ENCODE peak calls at places on chromosomes 6 and 20, in seven cellular contexts. N is astrocyte of the spinal cord, U is AG10803, Y is fibroblast of mammary gland, A is GM23338, W is sigmoid colon, E is right lobe of liver. X is an unnamed sample.

GRCh38 chr20:4225778-4226177 is 210.4 kb upstream of the RNF24 start:
- DNase-seq in E (no peak), A (no peak), N (peak), W (no peak), U (peak), Y (peak), X (peak)

GRCh38 chr20:61251529-61252393 is at the start of gene CDH4:
- DNase-seq in A (peak), Y (no peak), E (no peak), U (no peak), N (no peak), W (no peak), X (no peak)

GRCh38 chr6:736657-737446 is 43.9 kb upstream of the EXOC2 start:
- DNase-seq in A (no peak), N (no peak), W (no peak), Y (no peak), U (no peak), E (no peak), X (no peak)

GRCh38 chr6:27889275-27889627 is 22.9 kb downstream of the OR2B2 start:
- DNase-seq in N (no peak), A (no peak), E (no peak), U (no peak), Y (peak), W (no peak), X (peak)

GRCh38 chr6:152270301-152270925 is 366.7 kb downstream of the SYNE1 start:
- DNase-seq in N (peak), U (peak), A (no peak), W (no peak), Y (peak), E (no peak), X (peak)

GRCh38 chr6:113464536-113464935 is 392.6 kb upstream of the MARCKS start:
- DNase-seq in N (no peak), E (no peak), U (no peak), A (no peak), W (no peak), Y (no peak), X (no peak)

GRCh38 chr6:83221886-83222479 is 28.8 kb downstream of the RWDD2A start:
- DNase-seq in E (no peak), N (peak), W (no peak), U (peak), A (peak), Y (peak), X (peak)

GRCh38 chr6:12233693-12234551 is 56.2 kb upstream of the EDN1 start:
- DNase-seq in U (peak), N (peak), Y (peak), W (no peak), E (no peak), A (peak), X (peak)

GRCh38 chr6:24851086-24851485 is 52.4 kb upstream of the ARMH2 start:
- DNase-seq in E (no peak), W (no peak), Y (no peak), N (no peak), U (no peak), A (no peak), X (no peak)

GRCh38 chr6:136723780-136724179 is 68.5 kb downstream of the MAP3K5 start:
- DNase-seq in U (no peak), W (no peak), E (no peak), A (no peak), Y (no peak), N (no peak), X (no peak)

GRCh38 chr20:5829241-5829809 is 79.1 kb downstream of the SHLD1 start:
- DNase-seq in N (no peak), U (no peak), E (no peak), A (no peak), W (no peak), Y (no peak), X (no peak)

GRCh38 chr6:1390071-1390804 is 862 bp downstream of the FOXF2 start:
- DNase-seq in W (no peak), N (no peak), U (peak), E (no peak), A (peak), Y (peak), X (peak)

GRCh38 chr6:117072134-117072533 is 193.2 kb upstream of the VGLL2 start:
- DNase-seq in W (no peak), E (no peak), N (no peak), U (no peak), Y (peak), A (no peak), X (no peak)

GRCh38 chr20:36573103-36573797 is at the start of gene TGIF2:
- DNase-seq in N (peak), E (peak), U (peak), W (peak), Y (peak), A (peak), X (peak)

GRCh38 chr20:33909331-33909921 is 84.3 kb upstream of the RALY start:
- DNase-seq in Y (peak), W (no peak), E (no peak), N (peak), U (peak), A (no peak), X (peak)

GRCh38 chr20:62201173-62202082 is 18.6 kb downstream of the MTG2 start:
- DNase-seq in Y (no peak), U (no peak), N (no peak), W (no peak), E (peak), A (no peak), X (no peak)

GRCh38 chr6:20033697-20034407 is 178.4 kb downstream of the MBOAT1 start:
- DNase-seq in Y (no peak), U (no peak), A (no peak), E (no peak), N (no peak), W (no peak), X (no peak)

GRCh38 chr6:152595507-152595906 is 41.7 kb downstream of the SYNE1 start:
- DNase-seq in Y (peak), U (peak), N (no peak), E (no peak), W (no peak), A (peak), X (peak)

GRCh38 chr6:156848533-156848932 is 71.4 kb downstream of the ARID1B start:
- DNase-seq in N (peak), U (no peak), W (no peak), Y (peak), A (no peak), E (no peak), X (peak)

GRCh38 chr20:1171461-1172093 is 13.2 kb downstream of the TMEM74B start:
- DNase-seq in N (peak), U (peak), E (no peak), Y (peak), A (peak), W (no peak), X (peak)

GRCh38 chr6:70706491-70707123 is 38.9 kb downstream of the SMAP1 start:
- DNase-seq in E (no peak), Y (peak), A (peak), U (peak), N (peak), W (no peak), X (peak)

GRCh38 chr6:110430236-110430635 is 14.9 kb upstream of the DDO start:
- DNase-seq in W (no peak), N (no peak), A (peak), Y (no peak), U (no peak), E (no peak), X (no peak)

GRCh38 chr6:118012944-118013343 is 105.9 kb downstream of the SLC35F1 start:
- DNase-seq in N (no peak), U (no peak), W (peak), E (no peak), Y (no peak), A (no peak), X (no peak)

GRCh38 chr6:83884523-83884922 is 25.0 kb downstream of the CYB5R4 start:
- DNase-seq in W (no peak), E (no peak), U (peak), N (peak), A (peak), Y (peak), X (peak)

GRCh38 chr20:60395993-60396392 is 437.8 kb downstream of the CDH26 start:
- DNase-seq in Y (no peak), W (no peak), A (no peak), N (no peak), E (no peak), U (no peak), X (no peak)

GRCh38 chr6:52361347-52361944 is 505 bp upstream of the PAQR8 start:
- DNase-seq in Y (peak), N (peak), E (no peak), U (peak), A (peak), W (peak), X (no peak)

GRCh38 chr6:106444777-106445507 is 84.4 kb downstream of the CRYBG1 start:
- DNase-seq in N (peak), W (no peak), A (peak), U (peak), E (no peak), Y (peak), X (peak)

GRCh38 chr20:50595433-50595895 is 85.3 kb downstream of the PTPN1 start:
- DNase-seq in U (no peak), A (no peak), W (no peak), Y (no peak), N (no peak), E (no peak), X (no peak)

GRCh38 chr20:62737271-62737761 is 28.7 kb downstream of the NTSR1 start:
- DNase-seq in U (no peak), W (no peak), N (no peak), E (peak), A (no peak), Y (peak), X (no peak)

GRCh38 chr6:16717275-16717942 is 43.9 kb downstream of the ATXN1 start:
- DNase-seq in A (no peak), U (no peak), Y (no peak), W (no peak), E (no peak), N (no peak), X (no peak)

GRCh38 chr20:856361-856775 is 22.9 kb downstream of the FAM110A start:
- DNase-seq in E (no peak), Y (peak), U (peak), W (no peak), A (no peak), N (peak), X (peak)

GRCh38 chr6:28235912-28236452 is 10.9 kb downstream of the ZSCAN9 start:
- DNase-seq in U (no peak), A (no peak), N (no peak), W (no peak), Y (no peak), E (no peak), X (no peak)

GRCh38 chr6:169802790-169803189 is 51.4 kb downstream of the ERMARD start:
- DNase-seq in U (no peak), N (no peak), E (no peak), W (no peak), A (no peak), Y (no peak), X (no peak)

GRCh38 chr20:29297411-29298270 is 1959.8 kb upstream of the DEFB115 start:
- DNase-seq in A (no peak), U (no peak), N (no peak), Y (no peak), W (peak), E (no peak), X (no peak)

GRCh38 chr20:33702861-33703260 is 16.7 kb upstream of the E2F1 start:
- DNase-seq in A (no peak), W (peak), U (no peak), Y (no peak), E (peak), N (no peak), X (no peak)

GRCh38 chr20:32019156-32019510 is 8.9 kb downstream of the CCM2L start:
- DNase-seq in E (no peak), N (no peak), W (no peak), U (no peak), A (peak), Y (no peak), X (no peak)

GRCh38 chr6:97867177-97867576 is 584.2 kb upstream of the MMS22L start:
- DNase-seq in E (no peak), N (no peak), Y (no peak), U (no peak), W (no peak), A (no peak), X (no peak)

GRCh38 chr20:1491891-1492642 is 847 bp upstream of the SIRPB2 start:
- DNase-seq in E (no peak), U (no peak), A (no peak), W (no peak), N (no peak), Y (no peak), X (peak)

GRCh38 chr6:39330476-39330875 is 8.0 kb upstream of the KCNK16 start:
- DNase-seq in N (no peak), Y (no peak), A (no peak), U (no peak), W (no peak), E (no peak), X (no peak)

DNA sequence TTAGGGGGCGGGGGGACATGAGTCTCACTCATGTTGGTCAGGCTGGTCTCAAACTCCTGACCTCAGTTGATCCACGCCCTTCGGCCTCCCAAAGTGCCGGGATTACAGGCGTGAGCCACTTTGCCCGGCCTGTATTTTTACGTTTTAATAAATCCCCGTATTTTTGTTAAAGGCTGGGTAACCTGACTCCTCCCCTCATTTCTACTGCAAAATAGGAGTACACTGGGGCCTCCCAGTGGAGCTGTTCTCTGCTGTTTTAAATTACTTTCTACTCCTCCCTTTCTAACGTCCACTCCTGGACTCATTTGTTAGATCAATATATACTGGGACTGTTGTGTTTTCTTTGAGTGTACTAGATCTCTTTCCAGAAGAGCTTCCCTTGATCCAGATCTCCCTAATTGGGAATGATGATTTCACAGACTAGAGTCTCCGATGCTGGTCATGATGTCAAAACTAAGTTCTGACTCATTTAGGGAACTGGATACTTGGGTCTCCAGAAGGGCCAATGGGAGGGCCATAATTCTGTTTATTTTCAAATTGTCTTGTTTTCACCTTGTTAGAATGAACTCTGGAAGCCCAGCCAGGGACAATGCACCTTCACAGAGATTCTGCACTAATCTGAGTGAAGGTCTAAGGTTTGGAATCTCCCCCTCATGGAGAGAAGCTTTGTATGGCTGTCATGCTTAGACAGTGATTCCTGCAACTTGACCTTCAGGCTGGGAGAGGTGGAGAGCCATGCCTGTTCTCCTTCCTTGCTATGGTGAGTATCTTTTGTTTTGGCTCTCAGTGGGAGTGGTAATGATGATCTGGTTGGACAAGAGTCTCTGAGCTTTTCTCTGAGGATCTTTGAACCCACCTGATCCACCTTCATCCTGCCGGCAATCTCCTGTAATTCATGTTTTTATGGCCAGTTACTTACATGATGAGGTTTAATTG is 9.4 kb downstream of the HSPA1B start:
- DNase-seq in Y (peak), E (no peak), W (no peak), U (peak), N (peak), A (no peak), X (peak)
- TF ChIP-seq CTCF in Y (peak), E (no peak), W (no peak), U (peak), N (no peak), A (no peak), X (peak)

GRCh38 chr6:30779850-30780641 is 35.7 kb upstream of the IER3 start:
- DNase-seq in A (no peak), U (no peak), W (no peak), Y (no peak), N (no peak), E (no peak), X (no peak)

GRCh38 chr6:30781362-30781696 is 37.0 kb upstream of the IER3 start:
- DNase-seq in E (no peak), N (no peak), U (no peak), W (no peak), Y (no peak), A (no peak), X (no peak)

GRCh38 chr6:30780642-30780920 is 36.2 kb upstream of the IER3 start:
- DNase-seq in E (no peak), Y (no peak), W (no peak), N (no peak), A (no peak), U (no peak), X (no peak)

GRCh38 chr6:30781697-30782424 is 37.5 kb upstream of the IER3 start:
- DNase-seq in Y (peak), N (peak), E (peak), W (peak), U (peak), A (no peak), X (peak)

GRCh38 chr6:30782425-30783014 is 38.2 kb upstream of the IER3 start:
- DNase-seq in Y (peak), U (peak), N (peak), A (no peak), W (no peak), E (no peak), X (peak)
- H3K4me3 ChIP-seq in Y (no peak), U (no peak), N (no peak), A (no peak), W (no peak), E (no peak), X (no peak)

GRCh38 chr20:52760791-52761190 is 211.4 kb upstream of the TSHZ2 start:
- DNase-seq in Y (no peak), E (no peak), A (peak), W (no peak), U (no peak), N (no peak), X (no peak)
- TF ChIP-seq CTCF in Y (no peak), E (no peak), A (no peak), W (no peak), U (no peak), N (no peak), X (no peak)

DNA sequence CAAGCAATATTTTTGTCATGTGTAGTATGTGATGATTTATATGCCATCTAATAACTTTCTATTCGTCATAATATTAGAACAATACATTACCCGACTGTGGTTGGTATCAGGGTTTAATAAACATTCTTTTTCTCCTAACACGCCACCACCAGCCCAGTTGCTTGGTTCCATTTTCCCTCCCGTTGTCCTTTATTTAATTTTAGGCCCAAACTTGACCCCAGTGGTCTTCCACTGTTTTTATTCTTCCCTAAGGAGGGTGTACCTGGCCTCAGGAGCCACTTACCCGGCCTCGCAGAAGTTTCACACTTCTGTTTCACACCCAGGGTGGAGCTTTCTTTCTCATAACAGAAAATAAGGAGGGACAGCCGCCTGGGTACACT is 33.1 kb upstream of the PIM1 start:
- DNase-seq in Y (no peak), N (no peak), E (no peak), W (no peak), A (no peak), U (no peak), X (no peak)
- H3K4me3 ChIP-seq in Y (no peak), N (no peak), E (no peak), W (no peak), A (peak), U (no peak), X (no peak)

GRCh38 chr6:149138699-149139294 is 178.7 kb upstream of the TAB2 start:
- DNase-seq in Y (no peak), A (peak), E (no peak), N (no peak), W (no peak), U (no peak), X (no peak)
- TF ChIP-seq CTCF in Y (no peak), A (peak), E (no peak), N (no peak), W (no peak), U (no peak), X (no peak)

DNA sequence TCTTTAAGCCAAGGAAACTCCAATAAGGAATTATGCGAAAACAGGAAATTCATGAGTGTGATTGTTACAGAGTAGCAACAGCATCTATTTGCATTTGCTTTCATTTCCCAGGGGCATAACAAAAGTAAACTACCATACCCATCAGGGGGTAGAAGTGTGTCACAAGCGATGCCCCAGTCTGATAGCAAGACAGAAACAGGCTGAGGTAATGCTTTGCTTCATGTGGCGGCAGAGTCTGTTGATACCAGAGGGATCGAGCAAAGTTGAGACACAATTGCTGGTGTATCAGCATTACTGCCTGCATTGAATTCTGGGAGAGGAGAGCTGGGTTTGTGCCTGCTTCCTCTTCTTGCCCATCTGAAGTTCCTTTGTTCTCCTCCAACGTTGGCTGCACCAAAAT is 51.2 kb upstream of the LYRM2 start:
- DNase-seq in N (peak), W (no peak), Y (no peak), U (no peak), E (no peak), A (peak), X (no peak)
- H3K4me3 ChIP-seq in N (no peak), W (no peak), Y (no peak), U (no peak), E (no peak), A (no peak), X (no peak)

DNA sequence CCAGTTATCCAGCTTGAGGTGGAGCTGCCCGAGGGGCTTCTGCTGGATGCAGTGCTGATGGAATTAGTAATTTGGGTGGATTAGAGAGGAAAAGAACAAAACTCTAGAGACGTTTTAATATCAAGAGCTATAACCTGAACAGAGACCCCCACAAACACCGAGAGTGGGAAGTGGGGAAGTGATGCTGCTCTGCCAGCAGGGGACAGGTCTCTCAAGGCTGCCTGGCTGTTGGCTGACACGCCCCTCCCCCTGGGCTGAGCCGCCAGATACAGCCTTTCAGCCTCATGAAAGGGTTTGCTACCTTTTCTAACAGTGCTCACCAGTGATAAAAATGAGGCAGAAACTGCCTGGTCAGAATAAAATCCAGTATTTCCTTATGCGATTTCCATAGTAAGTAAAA is 9.6 kb downstream of the LEMD2 start:
- DNase-seq in A (peak), W (no peak), E (no peak), N (no peak), U (no peak), Y (no peak), X (no peak)
- TF ChIP-seq CTCF in A (peak), W (no peak), E (no peak), N (peak), U (peak), Y (no peak), X (no peak)

X was measured in cardiac fibroblast.